ENCODE peak calls at places on chromosomes 2 and 18, in ten cellular contexts. O, L, Z, U, M, Q, E, R, K and A are unnamed samples.

GRCh38 chr2:221189431-221189830 is 382.7 kb downstream of the EPHA4 start:
- DNase-seq in O (no peak), L (no peak), Z (no peak), U (no peak), M (peak; percentile 27), Q (no peak), E (no peak), R (no peak), K (no peak), A (no peak)

GRCh38 chr2:225429718-225430117 is 30.2 kb downstream of the NYAP2 start:
- DNase-seq in O (no peak), L (peak; percentile 89), Z (no peak), U (no peak), M (no peak), Q (peak; percentile 38), E (no peak), R (no peak), K (peak; percentile 11), A (peak; percentile 2)

GRCh38 chr2:95043300-95043786 is 17.8 kb downstream of the MAL start:
- DNase-seq in O (peak; percentile 37), L (peak; percentile 99), Z (no peak), U (peak; percentile 13), M (no peak), Q (peak; percentile 79), E (no peak), R (peak; percentile 50), K (peak; percentile 88), A (peak; percentile 72)

GRCh38 chr2:112268547-112268946 is 6.8 kb upstream of the ZC3H6 start:
- DNase-seq in O (no peak), L (no peak), Z (no peak), U (no peak), M (no peak), Q (no peak), E (no peak), R (no peak), K (no peak), A (no peak)

GRCh38 chr2:241399941-241400922 is 44.1 kb downstream of the FARP2 start:
- DNase-seq in O (peak; percentile 77), L (no peak), Z (no peak), U (no peak), M (no peak), Q (no peak), E (no peak), R (no peak), K (no peak), A (no peak)

GRCh38 chr2:206143451-206143850 is 15.8 kb downstream of the NDUFS1 start:
- DNase-seq in O (no peak), L (no peak), Z (no peak), U (no peak), M (no peak), Q (no peak), E (no peak), R (no peak), K (no peak), A (no peak)

GRCh38 chr2:88296209-88296608 is 126.1 kb downstream of the THNSL2 start:
- DNase-seq in O (no peak), L (no peak), Z (no peak), U (no peak), M (no peak), Q (no peak), E (no peak), R (no peak), K (no peak), A (no peak)

GRCh38 chr2:1748176-1748740 is 3.9 kb upstream of the PXDN start:
- DNase-seq in O (peak; percentile 6), L (no peak), Z (no peak), U (no peak), M (no peak), Q (no peak), E (no peak), R (no peak), K (peak; percentile 41), A (no peak)

GRCh38 chr2:232672581-232672980 is 24.6 kb upstream of the GIGYF2 start:
- DNase-seq in O (no peak), L (no peak), Z (no peak), U (no peak), M (no peak), Q (no peak), E (no peak), R (no peak), K (no peak), A (no peak)

GRCh38 chr2:236366406-236366805 is 102.2 kb upstream of the ASB18 start:
- DNase-seq in O (no peak), L (no peak), Z (no peak), U (no peak), M (no peak), Q (no peak), E (no peak), R (no peak), K (no peak), A (no peak)

GRCh38 chr2:25443766-25444165 is 102.0 kb upstream of the DNMT3A start:
- DNase-seq in O (no peak), L (no peak), Z (no peak), U (no peak), M (no peak), Q (no peak), E (no peak), R (no peak), K (no peak), A (no peak)

GRCh38 chr18:35201502-35201901 is 39.3 kb upstream of the ZNF397 start:
- DNase-seq in O (no peak), L (no peak), Z (no peak), U (no peak), M (no peak), Q (no peak), E (no peak), R (no peak), K (no peak), A (no peak)

GRCh38 chr18:2442726-2443275 is 128.5 kb downstream of the METTL4 start:
- DNase-seq in O (no peak), L (no peak), Z (no peak), U (no peak), M (no peak), Q (peak; percentile 53), E (no peak), R (peak; percentile 55), K (peak; percentile 31), A (no peak)

GRCh38 chr18:35470440-35470839 is 27.3 kb downstream of the INO80C start:
- DNase-seq in O (no peak), L (peak; percentile 39), Z (no peak), U (no peak), M (no peak), Q (no peak), E (no peak), R (no peak), K (peak; percentile 61), A (no peak)

GRCh38 chr2:112646791-112647720 is 1.3 kb downstream of the SLC20A1 start:
- DNase-seq in O (no peak), L (no peak), Z (no peak), U (no peak), M (no peak), Q (no peak), E (no peak), R (no peak), K (no peak), A (no peak)

GRCh38 chr2:239537633-239538356 is 137.0 kb upstream of the HDAC4 start:
- DNase-seq in O (no peak), L (no peak), Z (no peak), U (no peak), M (no peak), Q (no peak), E (no peak), R (no peak), K (no peak), A (no peak)

GRCh38 chr2:10382313-10383061 is 65.6 kb downstream of the ODC1 start:
- DNase-seq in O (peak; percentile 58), L (peak; percentile 88), Z (peak; percentile 55), U (no peak), M (no peak), Q (no peak), E (peak; percentile 37), R (no peak), K (peak; percentile 12), A (no peak)

GRCh38 chr2:50863856-50864255 is 168.1 kb downstream of the NRXN1 start:
- DNase-seq in O (no peak), L (no peak), Z (no peak), U (no peak), M (no peak), Q (no peak), E (no peak), R (no peak), K (no peak), A (no peak)

GRCh38 chr2:239961662-239962220 is 63.4 kb downstream of the NDUFA10 start:
- DNase-seq in O (no peak), L (no peak), Z (no peak), U (no peak), M (no peak), Q (no peak), E (no peak), R (no peak), K (no peak), A (no peak)

GRCh38 chr2:171160119-171160629 is 519 bp downstream of the TLK1 start:
- DNase-seq in O (peak; percentile 67), L (peak; percentile 67), Z (peak; percentile 72), U (no peak), M (peak; percentile 69), Q (peak; percentile 62), E (peak; percentile 56), R (no peak), K (peak; percentile 85), A (peak; percentile 64)

GRCh38 chr18:48105317-48105716 is 174.9 kb upstream of the SMAD2 start:
- DNase-seq in O (no peak), L (no peak), Z (no peak), U (no peak), M (no peak), Q (no peak), E (no peak), R (no peak), K (no peak), A (no peak)

GRCh38 chr2:107337209-107337898 is 451.4 kb upstream of the ST6GAL2 start:
- DNase-seq in O (no peak), L (no peak), Z (no peak), U (no peak), M (no peak), Q (peak; percentile 61), E (no peak), R (no peak), K (peak; percentile 6), A (peak; percentile 3)